ENCODE peak calls at places on chromosomes 4 and X, in four cellular contexts. Z is psoas muscle, O is MM.1S, H is HCT116. S is an unnamed sample.

GRCh38 chr4:168486961-168487820 is 6.9 kb upstream of the DDX60L start:
- DNase-seq in H (peak), Z (no peak), O (no peak), S (no peak)

GRCh38 chrX:103063918-103064434 is at the start of gene BEX1:
- DNase-seq in Z (no peak), O (no peak), H (no peak), S (no peak)

GRCh38 chr4:858831-859451 is 33.0 kb upstream of the CPLX1 start:
- DNase-seq in Z (no peak), O (no peak), H (no peak), S (no peak)

GRCh38 chr4:159185593-159186023 is 82.7 kb downstream of the RAPGEF2 start:
- DNase-seq in O (no peak), Z (no peak), H (no peak), S (no peak)

GRCh38 chrX:132004728-132005127 is 18.4 kb upstream of the STK26 start:
- DNase-seq in O (no peak), H (no peak), Z (no peak), S (no peak)

GRCh38 chrX:31223817-31224216 is 152.0 kb upstream of the FTHL17 start:
- DNase-seq in O (no peak), H (no peak), Z (no peak), S (peak)

GRCh38 chr4:144718958-144719512 is 73.1 kb downstream of the HHIP start:
- DNase-seq in Z (no peak), H (no peak), O (no peak), S (no peak)

GRCh38 chr4:102717448-102718092 is 43.2 kb downstream of the MANBA start:
- DNase-seq in Z (no peak), O (no peak), H (no peak), S (no peak)

GRCh38 chr4:105657117-105657765 is 51.2 kb downstream of the INTS12 start:
- DNase-seq in O (no peak), H (no peak), Z (no peak), S (no peak)

GRCh38 chr4:180710643-180711337 is 1532.4 kb upstream of the TENM3 start:
- DNase-seq in O (no peak), Z (no peak), H (no peak), S (no peak)

GRCh38 chrX:22424141-22424915 is 151.6 kb downstream of the CBLL2 start:
- DNase-seq in O (no peak), H (no peak), Z (no peak), S (no peak)

DNA sequence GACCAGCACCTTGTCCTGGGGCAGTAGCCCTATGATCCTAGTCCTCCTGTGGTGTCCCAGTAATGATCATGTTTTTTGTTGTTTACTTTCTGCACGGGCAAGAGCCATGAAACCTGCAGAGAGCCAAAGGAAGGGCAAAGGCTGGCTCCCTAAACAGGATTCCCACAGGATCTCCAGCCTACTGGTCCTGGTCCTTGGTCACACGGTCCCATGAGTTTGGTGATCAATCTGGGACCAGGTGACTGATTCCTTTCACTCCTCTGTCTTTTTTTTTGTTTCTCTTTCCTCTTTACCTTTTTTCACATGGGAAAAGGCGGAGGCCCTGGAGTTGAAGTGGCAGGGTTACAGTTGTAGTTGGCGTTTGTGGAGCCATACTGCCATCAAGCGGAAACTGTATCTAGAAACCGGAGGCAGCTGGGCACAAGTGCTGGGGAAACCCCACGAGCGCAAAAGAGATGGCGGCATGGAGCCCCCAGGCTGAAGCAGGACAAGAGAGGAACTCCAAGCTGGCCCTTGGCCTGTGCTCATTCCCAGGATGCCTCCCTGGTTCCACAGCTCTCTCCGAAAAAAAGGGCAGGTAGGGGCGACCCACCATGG is 34.6 kb downstream of the NBDY start:
- DNase-seq in H (no peak), O (peak), Z (peak), S (peak)
- TF ChIP-seq CTCF in H (no peak), O (peak), Z (peak), S (peak)

GRCh38 chrX:40080896-40081678 is 16.7 kb downstream of the BCOR start:
- DNase-seq in H (no peak), O (no peak), Z (no peak), S (no peak)

GRCh38 chrX:40077906-40078305 is 19.9 kb downstream of the BCOR start:
- DNase-seq in H (no peak), O (no peak), Z (no peak), S (no peak)

GRCh38 chrX:40081679-40082068 is 16.1 kb downstream of the BCOR start:
- DNase-seq in Z (no peak), H (no peak), O (no peak), S (no peak)

GRCh38 chrX:40078489-40079288 is 19.1 kb downstream of the BCOR start:
- DNase-seq in H (no peak), O (no peak), Z (no peak), S (no peak)

DNA sequence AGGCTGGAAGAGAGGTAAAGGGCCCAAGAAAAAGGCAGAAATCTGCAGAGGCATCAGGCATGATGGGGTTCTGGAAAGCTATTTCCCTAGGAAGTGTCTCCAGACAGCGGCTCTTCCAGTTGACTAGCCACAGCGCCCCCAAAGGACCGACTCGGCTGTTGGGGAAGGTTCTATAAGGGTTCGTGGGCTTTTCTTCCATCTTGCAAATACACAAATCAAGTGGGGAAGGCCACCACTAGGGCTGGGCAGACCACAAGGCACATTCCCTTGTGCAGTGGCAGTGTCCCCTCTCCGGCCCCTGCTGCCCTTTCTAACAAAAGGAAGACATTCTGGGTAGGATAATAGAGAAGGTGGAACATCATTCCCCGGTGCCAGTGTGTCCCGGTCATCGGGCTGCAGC is 18.2 kb downstream of the BCOR start:
- DNase-seq in H (no peak), Z (no peak), O (no peak), S (no peak)
- TF ChIP-seq CTCF in H (no peak), Z (no peak), O (no peak), S (no peak)

GRCh38 chrX:41459714-41460113 is 12.6 kb downstream of the NYX start:
- DNase-seq in O (no peak), Z (no peak), H (no peak), S (no peak)

GRCh38 chrX:41452972-41453371 is 5.8 kb downstream of the NYX start:
- DNase-seq in O (no peak), H (no peak), Z (no peak), S (no peak)

GRCh38 chrX:41452565-41452964 is 5.4 kb downstream of the NYX start:
- DNase-seq in H (no peak), Z (no peak), O (no peak), S (no peak)

DNA sequence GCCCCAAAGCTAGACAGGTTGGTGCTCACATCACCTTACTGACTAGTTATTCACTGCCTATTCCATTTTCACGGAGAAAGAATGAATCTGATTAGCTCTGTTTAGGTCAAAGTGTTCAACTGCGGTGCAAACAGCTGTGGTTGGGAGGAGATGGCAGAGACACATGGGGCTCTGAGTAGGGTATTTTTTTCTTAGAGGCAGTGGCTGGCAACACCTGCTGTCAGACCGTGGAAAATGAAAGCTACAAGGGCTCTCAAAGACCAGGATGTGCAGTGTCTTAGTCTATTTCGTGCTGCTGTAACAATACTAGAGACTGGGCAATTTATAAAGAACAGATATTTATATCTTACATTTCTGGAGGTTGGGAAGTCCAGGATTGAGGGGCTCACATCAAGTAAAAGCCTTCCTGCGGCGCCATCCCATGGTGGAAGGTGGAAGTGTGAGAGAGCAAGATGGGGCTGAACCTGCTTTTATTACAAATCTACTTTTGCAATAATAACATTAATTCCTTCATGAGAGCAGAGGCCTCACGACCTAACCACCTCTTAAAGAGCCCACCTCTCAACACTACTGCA is 10.6 kb downstream of the NYX start:
- DNase-seq in O (peak), Z (no peak), H (no peak), S (no peak)
- TF ChIP-seq CTCF in O (peak), Z (no peak), H (peak), S (no peak)

GRCh38 chrX:115229337-115229991 is 4.4 kb downstream of the LRCH2 start:
- DNase-seq in Z (no peak), H (no peak), O (no peak), S (no peak)

GRCh38 chrX:115226929-115227328 is 7.0 kb downstream of the LRCH2 start:
- DNase-seq in H (peak), Z (no peak), O (peak), S (no peak)
- TF ChIP-seq CTCF in H (peak), Z (peak), O (peak), S (peak)

GRCh38 chr4:3514806-3515421 is 17.3 kb downstream of the LRPAP1 start:
- DNase-seq in H (no peak), Z (peak), O (no peak), S (no peak)
- TF ChIP-seq CTCF in H (peak), Z (no peak), O (no peak), S (no peak)

GRCh38 chr4:38625508-38625907 is 38.5 kb upstream of the KLF3 start:
- DNase-seq in Z (no peak), H (no peak), O (no peak), S (no peak)
- TF ChIP-seq CTCF in Z (no peak), H (no peak), O (no peak), S (no peak)

GRCh38 chr4:56435001-56435747 is at the start of gene PPAT:
- DNase-seq in H (peak), Z (peak), O (peak), S (peak)
- TF ChIP-seq CTCF in H (no peak), Z (peak), O (no peak), S (peak)